ENCODE peak calls at places on chromosomes 12 and 14, in ten cellular contexts. One of them, this sample, is unnamed.

GRCh38 chr12:82242729-82243128 is 115.5 kb downstream of the CCDC59 start:
- DNase-seq in C1 segment of cervical spinal cord: no peak
- DNase-seq in CD4-positive, alpha-beta memory T cell: no peak
- DNase-seq in T follicular helper cell: no peak
- DNase-seq in choroid plexus epithelial cell: no peak
- DNase-seq in activated B cell treated with CpG ODN at 0.5 μM for 24 hours: no peak
- DNase-seq in T-helper 1 cell: no peak
- DNase-seq in esophagus squamous epithelium: no peak
- DNase-seq in effector memory CD8-positive, alpha-beta T cell: no peak
- DNase-seq in effector memory CD4-positive, alpha-beta T cell: no peak
- DNase-seq in this sample: no peak

GRCh38 chr12:56029666-56030293 is 8.9 kb downstream of the IKZF4 start:
- DNase-seq in esophagus squamous epithelium: no peak
- DNase-seq in effector memory CD4-positive, alpha-beta T cell: no peak
- DNase-seq in C1 segment of cervical spinal cord: no peak
- DNase-seq in T-helper 1 cell: peak
- DNase-seq in choroid plexus epithelial cell: peak
- DNase-seq in T follicular helper cell: no peak
- DNase-seq in CD4-positive, alpha-beta memory T cell: no peak
- DNase-seq in activated B cell treated with CpG ODN at 0.5 μM for 24 hours: no peak
- DNase-seq in effector memory CD8-positive, alpha-beta T cell: peak
- DNase-seq in this sample: peak

GRCh38 chr14:65954915-65955314 is 531.3 kb upstream of the CCDC196 start:
- DNase-seq in effector memory CD4-positive, alpha-beta T cell: no peak
- DNase-seq in activated B cell treated with CpG ODN at 0.5 μM for 24 hours: no peak
- DNase-seq in T-helper 1 cell: no peak
- DNase-seq in CD4-positive, alpha-beta memory T cell: no peak
- DNase-seq in choroid plexus epithelial cell: no peak
- DNase-seq in C1 segment of cervical spinal cord: no peak
- DNase-seq in T follicular helper cell: no peak
- DNase-seq in effector memory CD8-positive, alpha-beta T cell: no peak
- DNase-seq in esophagus squamous epithelium: no peak
- DNase-seq in this sample: no peak

GRCh38 chr14:55881577-55882241 is 236.5 kb upstream of the PELI2 start:
- DNase-seq in CD4-positive, alpha-beta memory T cell: no peak
- DNase-seq in choroid plexus epithelial cell: peak
- DNase-seq in T-helper 1 cell: no peak
- DNase-seq in effector memory CD4-positive, alpha-beta T cell: no peak
- DNase-seq in activated B cell treated with CpG ODN at 0.5 μM for 24 hours: no peak
- DNase-seq in C1 segment of cervical spinal cord: no peak
- DNase-seq in T follicular helper cell: no peak
- DNase-seq in effector memory CD8-positive, alpha-beta T cell: no peak
- DNase-seq in esophagus squamous epithelium: no peak
- DNase-seq in this sample: no peak

GRCh38 chr12:67241482-67241881 is 27.7 kb upstream of the CAND1 start:
- DNase-seq in activated B cell treated with CpG ODN at 0.5 μM for 24 hours: no peak
- DNase-seq in C1 segment of cervical spinal cord: no peak
- DNase-seq in effector memory CD8-positive, alpha-beta T cell: no peak
- DNase-seq in T follicular helper cell: no peak
- DNase-seq in T-helper 1 cell: no peak
- DNase-seq in esophagus squamous epithelium: no peak
- DNase-seq in CD4-positive, alpha-beta memory T cell: no peak
- DNase-seq in choroid plexus epithelial cell: peak
- DNase-seq in effector memory CD4-positive, alpha-beta T cell: no peak
- DNase-seq in this sample: no peak

GRCh38 chr12:56034586-56035332 is 7.0 kb upstream of the RPS26 start:
- DNase-seq in T-helper 1 cell: no peak
- DNase-seq in choroid plexus epithelial cell: no peak
- DNase-seq in activated B cell treated with CpG ODN at 0.5 μM for 24 hours: no peak
- DNase-seq in effector memory CD8-positive, alpha-beta T cell: no peak
- DNase-seq in esophagus squamous epithelium: no peak
- DNase-seq in effector memory CD4-positive, alpha-beta T cell: no peak
- DNase-seq in C1 segment of cervical spinal cord: no peak
- DNase-seq in T follicular helper cell: no peak
- DNase-seq in CD4-positive, alpha-beta memory T cell: no peak
- DNase-seq in this sample: no peak

GRCh38 chr14:96054661-96055060 is 15.5 kb downstream of the C14orf132 start:
- DNase-seq in choroid plexus epithelial cell: no peak
- DNase-seq in effector memory CD4-positive, alpha-beta T cell: no peak
- DNase-seq in esophagus squamous epithelium: no peak
- DNase-seq in T-helper 1 cell: no peak
- DNase-seq in T follicular helper cell: no peak
- DNase-seq in activated B cell treated with CpG ODN at 0.5 μM for 24 hours: no peak
- DNase-seq in C1 segment of cervical spinal cord: no peak
- DNase-seq in CD4-positive, alpha-beta memory T cell: no peak
- DNase-seq in effector memory CD8-positive, alpha-beta T cell: no peak
- DNase-seq in this sample: no peak

GRCh38 chr12:26121841-26122680 is 2.8 kb downstream of the BHLHE41 start:
- DNase-seq in activated B cell treated with CpG ODN at 0.5 μM for 24 hours: peak
- DNase-seq in T follicular helper cell: no peak
- DNase-seq in T-helper 1 cell: no peak
- DNase-seq in choroid plexus epithelial cell: no peak
- DNase-seq in effector memory CD8-positive, alpha-beta T cell: no peak
- DNase-seq in CD4-positive, alpha-beta memory T cell: no peak
- DNase-seq in esophagus squamous epithelium: no peak
- DNase-seq in effector memory CD4-positive, alpha-beta T cell: no peak
- DNase-seq in C1 segment of cervical spinal cord: no peak
- DNase-seq in this sample: no peak

GRCh38 chr14:57533214-57533613 is 39.6 kb upstream of the CCDC198 start:
- DNase-seq in esophagus squamous epithelium: no peak
- DNase-seq in T-helper 1 cell: no peak
- DNase-seq in T follicular helper cell: no peak
- DNase-seq in CD4-positive, alpha-beta memory T cell: no peak
- DNase-seq in C1 segment of cervical spinal cord: no peak
- DNase-seq in effector memory CD8-positive, alpha-beta T cell: no peak
- DNase-seq in choroid plexus epithelial cell: peak
- DNase-seq in effector memory CD4-positive, alpha-beta T cell: no peak
- DNase-seq in activated B cell treated with CpG ODN at 0.5 μM for 24 hours: no peak
- DNase-seq in this sample: no peak

GRCh38 chr12:72925716-72926115 is 653.5 kb downstream of the TRHDE start:
- DNase-seq in effector memory CD4-positive, alpha-beta T cell: no peak
- DNase-seq in T-helper 1 cell: no peak
- DNase-seq in T follicular helper cell: no peak
- DNase-seq in CD4-positive, alpha-beta memory T cell: no peak
- DNase-seq in esophagus squamous epithelium: no peak
- DNase-seq in activated B cell treated with CpG ODN at 0.5 μM for 24 hours: no peak
- DNase-seq in choroid plexus epithelial cell: no peak
- DNase-seq in C1 segment of cervical spinal cord: no peak
- DNase-seq in effector memory CD8-positive, alpha-beta T cell: no peak
- DNase-seq in this sample: no peak

GRCh38 chr12:46276756-46277155 is 7.9 kb upstream of the SLC38A1 start:
- DNase-seq in activated B cell treated with CpG ODN at 0.5 μM for 24 hours: no peak
- DNase-seq in T follicular helper cell: no peak
- DNase-seq in esophagus squamous epithelium: no peak
- DNase-seq in effector memory CD4-positive, alpha-beta T cell: no peak
- DNase-seq in CD4-positive, alpha-beta memory T cell: no peak
- DNase-seq in T-helper 1 cell: no peak
- DNase-seq in effector memory CD8-positive, alpha-beta T cell: no peak
- DNase-seq in choroid plexus epithelial cell: no peak
- DNase-seq in C1 segment of cervical spinal cord: no peak
- DNase-seq in this sample: no peak

GRCh38 chr12:47867496-47867941 is 37.3 kb downstream of the VDR start:
- DNase-seq in esophagus squamous epithelium: no peak
- DNase-seq in T-helper 1 cell: no peak
- DNase-seq in T follicular helper cell: no peak
- DNase-seq in C1 segment of cervical spinal cord: no peak
- DNase-seq in effector memory CD4-positive, alpha-beta T cell: no peak
- DNase-seq in activated B cell treated with CpG ODN at 0.5 μM for 24 hours: no peak
- DNase-seq in effector memory CD8-positive, alpha-beta T cell: no peak
- DNase-seq in choroid plexus epithelial cell: peak
- DNase-seq in CD4-positive, alpha-beta memory T cell: no peak
- DNase-seq in this sample: no peak

GRCh38 chr14:29822430-29822709 is 105.3 kb downstream of the PRKD1 start:
- DNase-seq in effector memory CD4-positive, alpha-beta T cell: no peak
- DNase-seq in activated B cell treated with CpG ODN at 0.5 μM for 24 hours: no peak
- DNase-seq in CD4-positive, alpha-beta memory T cell: no peak
- DNase-seq in T-helper 1 cell: no peak
- DNase-seq in effector memory CD8-positive, alpha-beta T cell: no peak
- DNase-seq in C1 segment of cervical spinal cord: no peak
- DNase-seq in T follicular helper cell: no peak
- DNase-seq in choroid plexus epithelial cell: peak
- DNase-seq in esophagus squamous epithelium: no peak
- DNase-seq in this sample: no peak

GRCh38 chr14:105415481-105416428 is 3.9 kb upstream of the MTA1 start:
- DNase-seq in esophagus squamous epithelium: no peak
- DNase-seq in choroid plexus epithelial cell: no peak
- DNase-seq in C1 segment of cervical spinal cord: no peak
- DNase-seq in CD4-positive, alpha-beta memory T cell: no peak
- DNase-seq in T-helper 1 cell: no peak
- DNase-seq in effector memory CD4-positive, alpha-beta T cell: no peak
- DNase-seq in activated B cell treated with CpG ODN at 0.5 μM for 24 hours: no peak
- DNase-seq in T follicular helper cell: no peak
- DNase-seq in effector memory CD8-positive, alpha-beta T cell: no peak
- DNase-seq in this sample: no peak

GRCh38 chr12:120740871-120741270 is 15.2 kb downstream of the ACADS start:
- DNase-seq in CD4-positive, alpha-beta memory T cell: no peak
- DNase-seq in effector memory CD8-positive, alpha-beta T cell: no peak
- DNase-seq in C1 segment of cervical spinal cord: no peak
- DNase-seq in effector memory CD4-positive, alpha-beta T cell: no peak
- DNase-seq in activated B cell treated with CpG ODN at 0.5 μM for 24 hours: no peak
- DNase-seq in choroid plexus epithelial cell: no peak
- DNase-seq in T follicular helper cell: no peak
- DNase-seq in T-helper 1 cell: no peak
- DNase-seq in esophagus squamous epithelium: no peak
- DNase-seq in this sample: no peak

GRCh38 chr12:62210422-62210821 is 49.8 kb upstream of the USP15 start:
- DNase-seq in T follicular helper cell: peak
- DNase-seq in effector memory CD4-positive, alpha-beta T cell: no peak
- DNase-seq in esophagus squamous epithelium: no peak
- DNase-seq in choroid plexus epithelial cell: peak
- DNase-seq in CD4-positive, alpha-beta memory T cell: no peak
- DNase-seq in T-helper 1 cell: no peak
- DNase-seq in effector memory CD8-positive, alpha-beta T cell: no peak
- DNase-seq in activated B cell treated with CpG ODN at 0.5 μM for 24 hours: no peak
- DNase-seq in C1 segment of cervical spinal cord: no peak
- DNase-seq in this sample: no peak

GRCh38 chr14:105092912-105093425 is 27.7 kb upstream of the GPR132 start:
- DNase-seq in esophagus squamous epithelium: no peak
- DNase-seq in T follicular helper cell: peak
- DNase-seq in T-helper 1 cell: peak
- DNase-seq in choroid plexus epithelial cell: peak
- DNase-seq in CD4-positive, alpha-beta memory T cell: peak
- DNase-seq in effector memory CD8-positive, alpha-beta T cell: peak
- DNase-seq in activated B cell treated with CpG ODN at 0.5 μM for 24 hours: peak
- DNase-seq in effector memory CD4-positive, alpha-beta T cell: peak
- DNase-seq in C1 segment of cervical spinal cord: no peak
- DNase-seq in this sample: no peak

GRCh38 chr12:57552692-57553321 is 3.0 kb downstream of the KIF5A start:
- DNase-seq in effector memory CD4-positive, alpha-beta T cell: no peak
- DNase-seq in esophagus squamous epithelium: no peak
- DNase-seq in choroid plexus epithelial cell: peak
- DNase-seq in activated B cell treated with CpG ODN at 0.5 μM for 24 hours: no peak
- DNase-seq in T-helper 1 cell: no peak
- DNase-seq in C1 segment of cervical spinal cord: peak
- DNase-seq in T follicular helper cell: no peak
- DNase-seq in effector memory CD8-positive, alpha-beta T cell: no peak
- DNase-seq in CD4-positive, alpha-beta memory T cell: no peak
- DNase-seq in this sample: no peak

GRCh38 chr14:75032939-75033338 is 18.3 kb downstream of the MLH3 start:
- DNase-seq in activated B cell treated with CpG ODN at 0.5 μM for 24 hours: no peak
- DNase-seq in T-helper 1 cell: no peak
- DNase-seq in C1 segment of cervical spinal cord: no peak
- DNase-seq in choroid plexus epithelial cell: no peak
- DNase-seq in T follicular helper cell: no peak
- DNase-seq in effector memory CD4-positive, alpha-beta T cell: no peak
- DNase-seq in effector memory CD8-positive, alpha-beta T cell: no peak
- DNase-seq in esophagus squamous epithelium: no peak
- DNase-seq in CD4-positive, alpha-beta memory T cell: no peak
- DNase-seq in this sample: no peak

GRCh38 chr14:60616326-60617044 is 32.8 kb downstream of the SIX1 start:
- DNase-seq in activated B cell treated with CpG ODN at 0.5 μM for 24 hours: no peak
- DNase-seq in choroid plexus epithelial cell: peak
- DNase-seq in CD4-positive, alpha-beta memory T cell: no peak
- DNase-seq in esophagus squamous epithelium: no peak
- DNase-seq in T-helper 1 cell: no peak
- DNase-seq in effector memory CD4-positive, alpha-beta T cell: no peak
- DNase-seq in C1 segment of cervical spinal cord: no peak
- DNase-seq in effector memory CD8-positive, alpha-beta T cell: no peak
- DNase-seq in T follicular helper cell: no peak
- DNase-seq in this sample: no peak

GRCh38 chr12:124451637-124452243 is 115.7 kb downstream of the NCOR2 start:
- DNase-seq in esophagus squamous epithelium: no peak
- DNase-seq in choroid plexus epithelial cell: no peak
- DNase-seq in T follicular helper cell: no peak
- DNase-seq in effector memory CD8-positive, alpha-beta T cell: no peak
- DNase-seq in CD4-positive, alpha-beta memory T cell: peak
- DNase-seq in activated B cell treated with CpG ODN at 0.5 μM for 24 hours: no peak
- DNase-seq in T-helper 1 cell: no peak
- DNase-seq in C1 segment of cervical spinal cord: no peak
- DNase-seq in effector memory CD4-positive, alpha-beta T cell: no peak
- DNase-seq in this sample: no peak

GRCh38 chr12:52884526-52885293 is 20.2 kb downstream of the KRT8 start:
- DNase-seq in CD4-positive, alpha-beta memory T cell: peak
- DNase-seq in effector memory CD8-positive, alpha-beta T cell: peak
- DNase-seq in activated B cell treated with CpG ODN at 0.5 μM for 24 hours: peak
- DNase-seq in T follicular helper cell: peak
- DNase-seq in T-helper 1 cell: peak
- DNase-seq in esophagus squamous epithelium: no peak
- DNase-seq in C1 segment of cervical spinal cord: peak
- DNase-seq in choroid plexus epithelial cell: peak
- DNase-seq in effector memory CD4-positive, alpha-beta T cell: peak
- DNase-seq in this sample: peak

GRCh38 chr14:104935026-104935650 is 10.5 kb downstream of the PLD4 start:
- DNase-seq in effector memory CD4-positive, alpha-beta T cell: no peak
- DNase-seq in esophagus squamous epithelium: no peak
- DNase-seq in CD4-positive, alpha-beta memory T cell: no peak
- DNase-seq in C1 segment of cervical spinal cord: no peak
- DNase-seq in effector memory CD8-positive, alpha-beta T cell: no peak
- DNase-seq in T-helper 1 cell: no peak
- DNase-seq in T follicular helper cell: no peak
- DNase-seq in choroid plexus epithelial cell: no peak
- DNase-seq in activated B cell treated with CpG ODN at 0.5 μM for 24 hours: no peak
- DNase-seq in this sample: no peak

GRCh38 chr14:87108726-87109125 is 884.3 kb downstream of the GALC start:
- DNase-seq in T follicular helper cell: no peak
- DNase-seq in C1 segment of cervical spinal cord: no peak
- DNase-seq in CD4-positive, alpha-beta memory T cell: no peak
- DNase-seq in T-helper 1 cell: no peak
- DNase-seq in esophagus squamous epithelium: no peak
- DNase-seq in activated B cell treated with CpG ODN at 0.5 μM for 24 hours: no peak
- DNase-seq in effector memory CD4-positive, alpha-beta T cell: no peak
- DNase-seq in choroid plexus epithelial cell: peak
- DNase-seq in effector memory CD8-positive, alpha-beta T cell: no peak
- DNase-seq in this sample: no peak

GRCh38 chr14:104092931-104093365 is 7.4 kb downstream of the ASPG start:
- DNase-seq in effector memory CD8-positive, alpha-beta T cell: no peak
- DNase-seq in choroid plexus epithelial cell: no peak
- DNase-seq in esophagus squamous epithelium: no peak
- DNase-seq in activated B cell treated with CpG ODN at 0.5 μM for 24 hours: no peak
- DNase-seq in CD4-positive, alpha-beta memory T cell: no peak
- DNase-seq in effector memory CD4-positive, alpha-beta T cell: no peak
- DNase-seq in C1 segment of cervical spinal cord: no peak
- DNase-seq in T follicular helper cell: no peak
- DNase-seq in T-helper 1 cell: no peak
- DNase-seq in this sample: no peak

GRCh38 chr12:121825041-121825523 is 21.3 kb downstream of the SETD1B start:
- DNase-seq in C1 segment of cervical spinal cord: no peak
- DNase-seq in effector memory CD8-positive, alpha-beta T cell: no peak
- DNase-seq in T-helper 1 cell: no peak
- DNase-seq in esophagus squamous epithelium: no peak
- DNase-seq in effector memory CD4-positive, alpha-beta T cell: no peak
- DNase-seq in T follicular helper cell: no peak
- DNase-seq in CD4-positive, alpha-beta memory T cell: no peak
- DNase-seq in activated B cell treated with CpG ODN at 0.5 μM for 24 hours: no peak
- DNase-seq in choroid plexus epithelial cell: no peak
- DNase-seq in this sample: no peak

GRCh38 chr12:112963227-112963861 is 15.0 kb upstream of the OAS2 start:
- DNase-seq in esophagus squamous epithelium: no peak
- DNase-seq in effector memory CD4-positive, alpha-beta T cell: no peak
- DNase-seq in CD4-positive, alpha-beta memory T cell: no peak
- DNase-seq in activated B cell treated with CpG ODN at 0.5 μM for 24 hours: no peak
- DNase-seq in T-helper 1 cell: no peak
- DNase-seq in choroid plexus epithelial cell: no peak
- DNase-seq in C1 segment of cervical spinal cord: no peak
- DNase-seq in effector memory CD8-positive, alpha-beta T cell: no peak
- DNase-seq in T follicular helper cell: no peak
- DNase-seq in this sample: no peak

GRCh38 chr14:40393143-40393542 is 960.9 kb upstream of the FBXO33 start:
- DNase-seq in T follicular helper cell: no peak
- DNase-seq in activated B cell treated with CpG ODN at 0.5 μM for 24 hours: no peak
- DNase-seq in esophagus squamous epithelium: no peak
- DNase-seq in T-helper 1 cell: no peak
- DNase-seq in effector memory CD8-positive, alpha-beta T cell: no peak
- DNase-seq in effector memory CD4-positive, alpha-beta T cell: no peak
- DNase-seq in CD4-positive, alpha-beta memory T cell: no peak
- DNase-seq in choroid plexus epithelial cell: no peak
- DNase-seq in C1 segment of cervical spinal cord: no peak
- DNase-seq in this sample: no peak